ENCODE peak calls at places on chromosomes 16 and 17, in eight cellular contexts. G is AG09319, Z is activated T-cell treated with anti-CD3 and anti-CD28 coated beads for 1 hour, B is endodermal cell, D is hippocampal formation, T is head of caudate nucleus, K is putamen, L is H54. M is an unnamed sample.

GRCh38 chr16:58262592-58262991 is 32.2 kb downstream of the PRSS54 start:
- DNase-seq in G (no peak), Z (no peak), B (no peak), D (no peak), T (no peak), K (no peak), L (no peak), M (no peak)

GRCh38 chr17:41762841-41763240 is 23.7 kb downstream of the JUP start:
- DNase-seq in G (no peak), Z (no peak), B (no peak), D (no peak), T (no peak), K (no peak), L (no peak), M (no peak)

GRCh38 chr16:50747206-50747956 is 5.5 kb downstream of the CYLD start:
- DNase-seq in G (no peak), Z (no peak), B (no peak), D (no peak), T (no peak), K (peak), L (no peak), M (peak)

GRCh38 chr17:38584350-38584925 is 21.3 kb downstream of the SRCIN1 start:
- DNase-seq in G (peak), Z (peak), B (peak), D (peak), T (peak), K (no peak), L (peak), M (peak)

GRCh38 chr17:57597531-57598453 is 147.3 kb downstream of the CCDC182 start:
- DNase-seq in G (peak), Z (peak), B (peak), D (peak), T (peak), K (peak), L (peak), M (no peak)

GRCh38 chr17:12688382-12688781 is 22.7 kb downstream of the MYOCD start:
- DNase-seq in G (no peak), Z (no peak), B (no peak), D (no peak), T (no peak), K (no peak), L (no peak), M (no peak)

GRCh38 chr17:10089221-10089799 is 109.1 kb downstream of the GAS7 start:
- DNase-seq in G (no peak), Z (no peak), B (no peak), D (no peak), T (no peak), K (no peak), L (no peak), M (no peak)

GRCh38 chr16:30585400-30586191 is at the start of gene ZNF785:
- DNase-seq in G (peak), Z (peak), B (peak), D (peak), T (peak), K (peak), L (peak), M (peak)

GRCh38 chr17:17590141-17590735 is 1.3 kb downstream of the PEMT start:
- DNase-seq in G (no peak), Z (no peak), B (peak), D (no peak), T (peak), K (no peak), L (no peak), M (no peak)

GRCh38 chr17:81667754-81668153 is 1.2 kb downstream of the CCDC137 start:
- DNase-seq in G (no peak), Z (no peak), B (peak), D (no peak), T (no peak), K (no peak), L (no peak), M (no peak)

GRCh38 chr16:75376475-75376907 is 56.8 kb downstream of the CFDP1 start:
- DNase-seq in G (no peak), Z (no peak), B (peak), D (no peak), T (no peak), K (no peak), L (no peak), M (no peak)

GRCh38 chr17:51653902-51654301 is 393.6 kb downstream of the UTP18 start:
- DNase-seq in G (no peak), Z (no peak), B (peak), D (no peak), T (peak), K (peak), L (peak), M (no peak)

GRCh38 chr17:57938061-57938502 is 17.1 kb downstream of the CUEDC1 start:
- DNase-seq in G (no peak), Z (no peak), B (no peak), D (no peak), T (no peak), K (no peak), L (no peak), M (no peak)

GRCh38 chr16:47687694-47688093 is 226.6 kb downstream of the PHKB start:
- DNase-seq in G (no peak), Z (no peak), B (no peak), D (no peak), T (no peak), K (no peak), L (no peak), M (no peak)

GRCh38 chr17:66431080-66431795 is 128.8 kb downstream of the PRKCA start:
- DNase-seq in G (no peak), Z (no peak), B (no peak), D (no peak), T (no peak), K (no peak), L (no peak), M (no peak)

GRCh38 chr16:29705030-29705429 is 26.1 kb downstream of the QPRT start:
- DNase-seq in G (no peak), Z (no peak), B (no peak), D (no peak), T (no peak), K (no peak), L (no peak), M (no peak)

GRCh38 chr17:69067274-69068047 is 6.7 kb upstream of the ABCA9 start:
- DNase-seq in G (no peak), Z (no peak), B (peak), D (no peak), T (no peak), K (no peak), L (no peak), M (no peak)

GRCh38 chr16:55465077-55465896 is 13.7 kb upstream of the MMP2 start:
- DNase-seq in G (no peak), Z (peak), B (peak), D (peak), T (peak), K (peak), L (peak), M (peak)

GRCh38 chr17:80585880-80586279 is 41.2 kb downstream of the RPTOR start:
- DNase-seq in G (no peak), Z (no peak), B (no peak), D (no peak), T (no peak), K (no peak), L (no peak), M (no peak)

GRCh38 chr16:81778861-81779539 is at the start of gene PLCG2:
- DNase-seq in G (no peak), Z (peak), B (peak), D (peak), T (peak), K (peak), L (peak), M (peak)

GRCh38 chr17:45371414-45372324 is 54.8 kb upstream of the MAP3K14 start:
- DNase-seq in G (peak), Z (no peak), B (peak), D (peak), T (peak), K (no peak), L (peak), M (no peak)

GRCh38 chr17:80971704-80972304 is 19.8 kb upstream of the CHMP6 start:
- DNase-seq in G (no peak), Z (no peak), B (no peak), D (no peak), T (no peak), K (no peak), L (no peak), M (no peak)

GRCh38 chr17:17067277-17067676 is 25.0 kb downstream of the MPRIP start:
- DNase-seq in G (no peak), Z (no peak), B (no peak), D (no peak), T (no peak), K (no peak), L (no peak), M (no peak)

GRCh38 chr16:70635356-70636016 is 10.9 kb upstream of the IL34 start:
- DNase-seq in G (peak), Z (no peak), B (no peak), D (no peak), T (no peak), K (no peak), L (peak), M (no peak)

GRCh38 chr16:69672315-69672997 is 53.9 kb downstream of the NQO1 start:
- DNase-seq in G (no peak), Z (no peak), B (no peak), D (no peak), T (no peak), K (no peak), L (no peak), M (no peak)

GRCh38 chr17:28841901-28842281 is 699 bp downstream of the FAM222B start:
- DNase-seq in G (no peak), Z (no peak), B (no peak), D (no peak), T (no peak), K (no peak), L (no peak), M (peak)

GRCh38 chr16:12542818-12543699 is 260.6 kb downstream of the CPPED1 start:
- DNase-seq in G (no peak), Z (no peak), B (no peak), D (no peak), T (no peak), K (no peak), L (no peak), M (peak)

GRCh38 chr17:57420674-57421392 is 164.5 kb downstream of the MSI2 start:
- DNase-seq in G (no peak), Z (no peak), B (no peak), D (no peak), T (no peak), K (no peak), L (no peak), M (no peak)

GRCh38 chr16:80552277-80552676 is 11.5 kb downstream of the DYNLRB2 start:
- DNase-seq in G (no peak), Z (no peak), B (no peak), D (no peak), T (no peak), K (no peak), L (no peak), M (no peak)

GRCh38 chr17:48643697-48644012 is 17.5 kb upstream of the HOXB9 start:
- DNase-seq in G (no peak), Z (no peak), B (no peak), D (no peak), T (no peak), K (no peak), L (no peak), M (peak)

GRCh38 chr16:31216552-31217530 is at the start of gene PYDC1:
- DNase-seq in G (no peak), Z (no peak), B (peak), D (no peak), T (peak), K (no peak), L (no peak), M (peak)

GRCh38 chr17:32161506-32162365 is 19.4 kb downstream of the RHOT1 start:
- DNase-seq in G (no peak), Z (no peak), B (no peak), D (no peak), T (no peak), K (no peak), L (peak), M (no peak)

GRCh38 chr16:18782697-18783429 is 7.3 kb downstream of the RPS15A start:
- DNase-seq in G (no peak), Z (no peak), B (no peak), D (no peak), T (no peak), K (no peak), L (no peak), M (no peak)